ENCODE peak calls at places on chromosomes 6 and 20, in nine cellular contexts. W is A549, O is fibroblast of lung, M is IMR-90, C is mammary epithelial cell, B is PC-3, J is hepatocyte, U is MM.1S, Y is GM12878. K is an unnamed sample.

GRCh38 chr6:22149501-22150490 is 147.0 kb downstream of the PRL start:
- DNase-seq in M (peak; percentile 78), J (peak; percentile 47), B (no peak), U (no peak), O (peak; percentile 80), W (no peak), Y (no peak), C (no peak), K (no peak)

GRCh38 chr6:146861716-146862115 is 262.9 kb downstream of the ADGB start:
- DNase-seq in U (no peak), O (no peak), M (no peak), J (no peak), Y (no peak), C (no peak), B (no peak), W (no peak), K (no peak)

GRCh38 chr20:57652865-57653545 is 32.8 kb upstream of the ZBP1 start:
- DNase-seq in J (peak; percentile 3), O (no peak), M (no peak), U (no peak), W (peak; percentile 1), B (no peak), Y (no peak), C (no peak), K (no peak)

GRCh38 chr20:4782373-4782772 is 60.7 kb downstream of the PRND start:
- DNase-seq in U (no peak), C (no peak), O (no peak), W (no peak), M (no peak), Y (no peak), J (no peak), B (no peak), K (no peak)

GRCh38 chr6:79446006-79446405 is 91.2 kb downstream of the LCA5 start:
- DNase-seq in O (no peak), M (no peak), Y (no peak), W (no peak), B (no peak), U (no peak), C (no peak), J (no peak), K (no peak)

GRCh38 chr6:152267967-152268845 is 369.0 kb downstream of the SYNE1 start:
- DNase-seq in M (no peak), U (peak; percentile 23), B (peak; percentile 69), O (peak; percentile 39), J (peak; percentile 41), W (peak; percentile 3), C (no peak), Y (no peak), K (no peak)

GRCh38 chr6:119312875-119313338 is 36.7 kb downstream of the MAN1A1 start:
- DNase-seq in O (no peak), Y (no peak), M (no peak), U (no peak), W (no peak), J (peak; percentile 46), C (no peak), B (no peak), K (no peak)

GRCh38 chr6:16657768-16658167 is 103.5 kb downstream of the ATXN1 start:
- DNase-seq in Y (no peak), U (no peak), O (no peak), M (no peak), C (no peak), B (no peak), J (no peak), W (no peak), K (no peak)

GRCh38 chr6:54990001-54990400 is 143.4 kb downstream of the FAM83B start:
- DNase-seq in B (peak; percentile 52), Y (no peak), U (peak; percentile 33), C (no peak), J (no peak), M (peak; percentile 43), W (no peak), O (no peak), K (no peak)

GRCh38 chr6:73867411-73867810 is 171.4 kb downstream of the CD109 start:
- DNase-seq in B (no peak), J (no peak), W (no peak), M (no peak), Y (no peak), O (no peak), U (no peak), C (no peak), K (no peak)

GRCh38 chr6:15380354-15380753 is 134.5 kb downstream of the JARID2 start:
- DNase-seq in U (no peak), C (no peak), M (no peak), B (no peak), Y (no peak), J (no peak), W (no peak), O (no peak), K (no peak)

GRCh38 chr6:118134257-118134656 is 227.2 kb downstream of the SLC35F1 start:
- DNase-seq in J (no peak), U (no peak), M (no peak), O (peak; percentile 4), C (no peak), B (no peak), W (no peak), Y (no peak), K (no peak)

GRCh38 chr6:79077680-79078056 is 386 bp downstream of the PHIP start:
- DNase-seq in C (no peak), W (peak; percentile 15), O (no peak), Y (no peak), M (no peak), J (peak; percentile 74), B (peak; percentile 16), U (peak; percentile 44), K (no peak)

GRCh38 chr6:139981810-139982550 is 607.5 kb upstream of the CITED2 start:
- DNase-seq in J (peak; percentile 66), B (peak; percentile 74), C (no peak), M (peak; percentile 80), U (no peak), Y (no peak), O (peak; percentile 84), W (no peak), K (no peak)
- H3K4me2 ChIP-seq in J (peak overlapping the region; percentile 48), B (peak overlapping the region; percentile 61), C (peak overlapping the region; percentile 38), M (peak overlapping the region; percentile 64), U (no peak overlapping the region), Y (no peak overlapping the region), O (peak overlapping the region; percentile 32), W (peak overlapping the region; percentile 60), K (peak overlapping the region; percentile 58)

GRCh38 chr20:43460830-43461200 is 3.1 kb downstream of the SRSF6 start:
- DNase-seq in W (no peak), O (no peak), U (no peak), J (no peak), Y (no peak), C (no peak), B (no peak), M (no peak), K (no peak)

GRCh38 chr20:43461894-43462293 is 4.2 kb downstream of the SRSF6 start:
- DNase-seq in W (no peak), M (no peak), B (no peak), C (no peak), Y (no peak), U (no peak), J (no peak), O (no peak), K (no peak)

GRCh38 chr20:43459022-43459942 is 1.6 kb downstream of the SRSF6 start:
- DNase-seq in M (peak; percentile 20), O (peak; percentile 35), J (no peak), U (no peak), C (peak; percentile 21), Y (no peak), B (no peak), W (no peak), K (no peak)

GRCh38 chr20:43458422-43458924 is 777 bp downstream of the SRSF6 start:
- DNase-seq in Y (no peak), W (no peak), M (peak; percentile 21), C (peak; percentile 4), U (no peak), O (no peak), J (no peak), B (no peak), K (no peak)

GRCh38 chr20:43460172-43460829 is 2.6 kb downstream of the SRSF6 start:
- DNase-seq in C (no peak), Y (no peak), M (no peak), J (no peak), W (no peak), O (no peak), U (no peak), B (no peak), K (no peak)
- H3K4me2 ChIP-seq in C (no peak overlapping the region), Y (no peak overlapping the region), M (no peak overlapping the region), J (no peak overlapping the region), W (peak overlapping the region; percentile 98), O (no peak overlapping the region), U (no peak overlapping the region), B (peak overlapping the region; percentile 87), K (no peak overlapping the region)

GRCh38 chr6:166637001-166637400 is 9.9 kb upstream of the RPS6KA2 start:
- DNase-seq in B (no peak), U (no peak), Y (no peak), M (no peak), J (no peak), O (no peak), C (no peak), W (no peak), K (no peak)
- H3K4me2 ChIP-seq in B (no peak overlapping the region), U (no peak overlapping the region), Y (no peak overlapping the region), M (no peak overlapping the region), J (no peak overlapping the region), O (no peak overlapping the region), C (no peak overlapping the region), W (no peak overlapping the region), K (no peak overlapping the region)

GRCh38 chr6:4885534-4885933 is 109.3 kb downstream of the CDYL start:
- DNase-seq in Y (no peak), C (no peak), B (no peak), O (no peak), U (no peak), M (no peak), W (no peak), J (no peak), K (no peak)

GRCh38 chr6:4884646-4885427 is 108.6 kb downstream of the CDYL start:
- DNase-seq in B (no peak), O (no peak), J (no peak), W (no peak), Y (no peak), U (no peak), M (no peak), C (peak; percentile 12), K (no peak)

GRCh38 chr6:4880373-4880762 is 104.2 kb downstream of the CDYL start:
- DNase-seq in J (no peak), Y (no peak), C (no peak), W (no peak), U (no peak), O (no peak), M (no peak), B (peak; percentile 88), K (no peak)

GRCh38 chr6:4883298-4883697 is 107.1 kb downstream of the CDYL start:
- DNase-seq in U (no peak), J (no peak), O (no peak), B (no peak), C (no peak), W (no peak), M (no peak), Y (no peak), K (no peak)

DNA sequence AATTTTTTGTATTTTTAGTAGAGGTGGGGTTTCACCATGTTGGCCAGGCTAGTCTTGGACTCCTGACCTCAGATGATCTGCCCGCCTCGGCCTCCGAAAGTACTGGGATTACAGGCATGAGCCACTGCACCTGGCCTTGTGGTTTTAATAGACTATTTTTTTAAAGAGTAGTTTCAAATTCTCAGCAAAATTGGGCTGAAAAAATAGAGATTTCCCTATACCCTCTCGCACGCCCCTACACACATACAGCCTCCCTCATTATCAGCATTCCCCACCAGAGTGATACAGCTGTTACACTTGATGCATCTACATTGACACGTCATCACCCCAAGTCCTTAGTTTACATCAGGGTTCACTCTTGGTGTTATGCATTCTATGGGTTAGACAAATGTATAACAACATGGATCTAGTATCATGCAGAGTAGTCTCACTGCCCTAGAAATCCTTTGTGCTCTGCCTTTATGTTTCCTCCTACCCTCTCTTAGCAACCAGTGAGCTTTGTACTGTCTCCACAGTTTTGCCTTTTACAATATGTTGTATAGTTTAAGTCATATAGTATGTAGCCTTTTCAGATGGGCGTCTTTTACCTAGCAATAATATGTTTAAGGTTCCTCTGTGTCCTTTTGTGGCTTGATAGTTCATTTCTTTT is 103.6 kb downstream of the CDYL start:
- DNase-seq in M (no peak), J (peak; percentile 29), U (peak; percentile 90), O (no peak), C (no peak), B (no peak), Y (peak; percentile 60), W (no peak), K (no peak)
- H3K4me2 ChIP-seq in M (no peak overlapping the region), J (peak overlapping the region; percentile 45), U (peak overlapping the region; percentile 57), O (no peak overlapping the region), C (no peak overlapping the region), B (peak overlapping the region; percentile 76), Y (peak overlapping the region; percentile 79), W (peak overlapping the region; percentile 56), K (no peak overlapping the region)

K was measured in H1.